ENCODE peak calls at places on chromosome 10, in five cellular contexts. O, W, U, Z and R are unnamed samples.

GRCh38 chr10:42874713-42875387 is 92.3 kb downstream of the BMS1 start:
- DNase-seq in O (no peak), W (no peak), U (no peak), Z (no peak), R (no peak)

GRCh38 chr10:44985175-44985681 is 6.6 kb upstream of the DEPP1 start:
- DNase-seq in O (no peak), W (no peak), U (peak), Z (no peak), R (no peak)

GRCh38 chr10:70693619-70694286 is 21.4 kb downstream of the ADAMTS14 start:
- DNase-seq in O (no peak), W (no peak), U (no peak), Z (no peak), R (no peak)

GRCh38 chr10:68099736-68100135 is 9.6 kb upstream of the MYPN start:
- DNase-seq in O (no peak), W (no peak), U (peak), Z (no peak), R (peak)

GRCh38 chr10:6647811-6648526 is 67.9 kb upstream of the PRKCQ start:
- DNase-seq in O (peak), W (peak), U (peak), Z (peak), R (peak)

GRCh38 chr10:121753726-121754476 is 155.7 kb upstream of the FGFR2 start:
- DNase-seq in O (no peak), W (no peak), U (peak), Z (no peak), R (no peak)

GRCh38 chr10:25097669-25098411 is 77.0 kb upstream of the GPR158 start:
- DNase-seq in O (no peak), W (no peak), U (no peak), Z (no peak), R (peak)

GRCh38 chr10:66788142-66788541 is 137.7 kb upstream of the LRRTM3 start:
- DNase-seq in O (no peak), W (no peak), U (peak), Z (no peak), R (no peak)

GRCh38 chr10:24209946-24210491 is 1.1 kb downstream of the KIAA1217 start:
- DNase-seq in O (no peak), W (no peak), U (peak), Z (no peak), R (peak)

GRCh38 chr10:85902046-85902445 is 464.5 kb downstream of the GRID1 start:
- DNase-seq in O (no peak), W (no peak), U (no peak), Z (no peak), R (no peak)

GRCh38 chr10:29297678-29298077 is 8.8 kb downstream of the LYZL1 start:
- DNase-seq in O (no peak), W (no peak), U (peak), Z (no peak), R (no peak)

GRCh38 chr10:99845837-99846382 is 63.5 kb downstream of the ABCC2 start:
- DNase-seq in O (peak), W (peak), U (peak), Z (peak), R (peak)

GRCh38 chr10:119933179-119933578 is 40.6 kb downstream of the SEC23IP start:
- DNase-seq in O (peak), W (no peak), U (no peak), Z (no peak), R (peak)

GRCh38 chr10:3067045-3067858 is at the start of gene PFKP:
- DNase-seq in O (no peak), W (peak), U (peak), Z (peak), R (no peak)

GRCh38 chr10:33882996-33883395 is 548.5 kb upstream of the NRP1 start:
- DNase-seq in O (no peak), W (no peak), U (no peak), Z (no peak), R (no peak)

GRCh38 chr10:44154956-44155355 is 229.9 kb downstream of the CXCL12 start:
- DNase-seq in O (no peak), W (no peak), U (peak), Z (no peak), R (no peak)

GRCh38 chr10:6033954-6034353 is 28.2 kb downstream of the IL2RA start:
- DNase-seq in O (no peak), W (no peak), U (peak), Z (no peak), R (peak)

GRCh38 chr10:100374137-100374655 is 27.2 kb downstream of the SCD start:
- DNase-seq in O (no peak), W (no peak), U (no peak), Z (no peak), R (no peak)

GRCh38 chr10:44387853-44388251 is 3.0 kb upstream of the CXCL12 start:
- DNase-seq in O (no peak), W (peak), U (no peak), Z (peak), R (no peak)

GRCh38 chr10:18699849-18700554 is 40.8 kb downstream of the ARL5B start:
- DNase-seq in O (no peak), W (no peak), U (no peak), Z (no peak), R (no peak)

GRCh38 chr10:18312385-18313145 is 172.3 kb downstream of the CACNB2 start:
- DNase-seq in O (no peak), W (no peak), U (peak), Z (no peak), R (no peak)

GRCh38 chr10:110076559-110077318 is 69.0 kb downstream of the ADD3 start:
- DNase-seq in O (no peak), W (no peak), U (peak), Z (no peak), R (peak)

GRCh38 chr10:118521415-118522117 is 73.9 kb downstream of the PRLHR start:
- DNase-seq in O (no peak), W (no peak), U (no peak), Z (no peak), R (no peak)

GRCh38 chr10:132904814-132905649 is 37.3 kb downstream of the CFAP46 start:
- DNase-seq in O (no peak), W (no peak), U (no peak), Z (no peak), R (no peak)

GRCh38 chr10:60759181-60759580 is 19.1 kb upstream of the CDK1 start:
- DNase-seq in O (no peak), W (peak), U (no peak), Z (no peak), R (no peak)

GRCh38 chr10:683448-684071 is 5.9 kb downstream of the DIP2C start:
- DNase-seq in O (no peak), W (no peak), U (peak), Z (no peak), R (no peak)
- H4K8ac ChIP-seq in O (no peak), W (no peak), U (no peak), Z (no peak), R (no peak)

GRCh38 chr10:93656155-93656554 is 43.8 kb downstream of the PDE6C start:
- DNase-seq in O (no peak), W (no peak), U (no peak), Z (no peak), R (no peak)
- H2BK12ac ChIP-seq in O (no peak), W (no peak), U (no peak), Z (no peak), R (no peak)

DNA sequence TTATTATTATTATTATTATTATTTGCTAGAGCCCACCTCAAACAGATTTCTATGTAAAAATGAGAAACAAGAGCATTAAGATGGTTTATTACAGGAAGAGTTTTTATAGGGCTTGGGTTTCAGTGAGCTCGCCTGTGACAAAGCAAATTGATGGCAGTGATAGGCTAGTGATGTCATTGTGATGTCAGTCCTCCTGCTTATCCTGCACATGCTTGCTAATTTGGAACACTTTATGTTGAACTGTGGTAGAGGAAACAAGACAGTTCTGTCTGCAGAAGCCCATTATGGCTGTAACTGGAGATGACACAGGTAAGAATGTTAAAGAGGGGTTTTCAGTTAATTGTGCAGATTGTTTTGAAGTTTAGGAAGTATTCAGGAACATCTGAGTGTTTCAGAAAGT is 68.3 kb downstream of the CREM start:
- DNase-seq in O (no peak), W (no peak), U (peak), Z (no peak), R (peak)
- H4K8ac ChIP-seq in O (no peak), W (no peak), U (no peak), Z (no peak), R (no peak)

GRCh38 chr10:88271736-88272135 is 311.4 kb downstream of the RNLS start:
- DNase-seq in O (no peak), W (no peak), U (peak), Z (no peak), R (peak)
- H2BK12ac ChIP-seq in O (no peak), W (no peak), U (no peak), Z (no peak), R (no peak)

GRCh38 chr10:87863102-87863943 is at the start of the genes KLLN and PTEN:
- DNase-seq in O (peak), W (peak), U (peak), Z (peak), R (peak)

GRCh38 chr10:87861034-87861433 is 2.3 kb downstream of the KLLN start:
- DNase-seq in O (no peak), W (no peak), U (peak), Z (no peak), R (no peak)

GRCh38 chr10:87862644-87863101 is 660 bp downstream of the KLLN start:
- DNase-seq in O (no peak), W (no peak), U (no peak), Z (no peak), R (no peak)

GRCh38 chr10:87861566-87861952 is 1.8 kb downstream of the KLLN start:
- DNase-seq in O (no peak), W (no peak), U (peak), Z (peak), R (peak)

DNA sequence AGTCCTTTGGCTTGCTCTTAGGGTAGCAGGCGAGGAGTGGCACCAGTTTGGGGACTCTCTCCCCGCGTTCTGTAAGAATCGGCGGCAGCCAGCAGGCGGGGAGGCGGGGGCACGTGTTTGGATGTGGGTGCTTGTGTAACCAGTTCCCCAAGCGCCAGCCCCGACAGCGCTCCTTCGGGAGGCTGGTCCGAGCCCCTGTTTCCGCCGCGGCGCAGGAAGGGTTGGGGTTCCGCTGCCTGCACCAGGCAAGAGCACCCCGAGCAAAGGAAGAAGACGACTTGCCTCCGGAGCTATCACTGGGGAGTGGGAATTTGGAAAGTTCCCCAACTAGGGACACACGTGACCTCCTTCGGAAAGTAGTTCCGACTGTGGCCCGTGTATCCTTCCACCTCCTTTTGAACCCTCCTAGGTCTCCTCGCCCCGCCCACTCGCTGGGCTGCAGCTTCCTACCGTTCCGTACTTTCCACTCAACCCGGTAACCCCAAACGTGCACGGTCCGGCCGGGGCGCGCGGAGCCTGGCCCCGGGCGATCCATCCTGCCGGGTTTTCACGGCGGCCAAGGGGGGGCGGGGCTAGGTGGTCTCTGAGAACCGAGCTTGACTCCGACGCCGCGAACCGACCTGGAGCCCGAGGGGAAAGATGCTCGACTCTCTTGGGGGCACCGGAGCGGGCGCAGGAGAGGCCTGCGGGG is 1.2 kb downstream of the KLLN start:
- DNase-seq in O (peak), W (peak), U (peak), Z (peak), R (peak)
- H4K8ac ChIP-seq in O (no peak), W (peak), U (peak), Z (no peak), R (peak)

DNA sequence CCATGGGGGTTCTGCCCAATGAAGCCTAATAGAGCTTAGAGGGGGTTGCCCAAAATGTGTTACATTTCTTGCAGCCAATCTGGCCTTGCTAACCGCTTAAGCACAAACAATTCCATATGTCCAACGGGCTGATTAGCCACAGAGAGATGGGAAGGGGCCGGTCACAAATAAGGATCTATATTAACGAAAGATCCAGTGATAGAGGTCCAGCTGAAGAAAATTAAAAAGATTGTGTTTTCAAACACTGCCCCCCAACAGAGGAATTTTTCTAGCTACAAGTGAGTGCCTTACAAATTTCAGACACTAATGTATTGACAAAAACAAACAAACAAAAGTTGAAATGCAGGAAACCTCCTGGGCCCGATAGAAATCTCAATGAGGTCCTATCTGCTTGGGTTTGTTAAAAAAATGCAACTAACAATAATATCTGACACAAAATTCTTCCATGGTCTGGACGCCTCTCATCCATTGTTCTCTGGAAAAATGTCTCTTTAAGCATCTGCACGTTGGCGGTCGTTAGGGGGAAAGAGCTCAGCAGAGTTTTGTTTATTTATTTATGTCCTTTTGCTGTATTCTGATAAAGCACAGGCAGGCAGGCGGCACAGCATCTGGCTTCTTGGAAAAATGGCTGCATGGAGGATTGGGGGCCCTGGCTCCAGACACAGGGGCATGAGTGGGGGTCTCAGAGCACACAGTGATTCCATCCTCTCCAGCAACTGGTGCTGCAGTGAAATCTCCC is 402.0 kb downstream of the RPS24 start:
- DNase-seq in O (no peak), W (no peak), U (no peak), Z (no peak), R (no peak)
- H2BK12ac ChIP-seq in O (no peak), W (no peak), U (peak), Z (no peak), R (peak)

DNA sequence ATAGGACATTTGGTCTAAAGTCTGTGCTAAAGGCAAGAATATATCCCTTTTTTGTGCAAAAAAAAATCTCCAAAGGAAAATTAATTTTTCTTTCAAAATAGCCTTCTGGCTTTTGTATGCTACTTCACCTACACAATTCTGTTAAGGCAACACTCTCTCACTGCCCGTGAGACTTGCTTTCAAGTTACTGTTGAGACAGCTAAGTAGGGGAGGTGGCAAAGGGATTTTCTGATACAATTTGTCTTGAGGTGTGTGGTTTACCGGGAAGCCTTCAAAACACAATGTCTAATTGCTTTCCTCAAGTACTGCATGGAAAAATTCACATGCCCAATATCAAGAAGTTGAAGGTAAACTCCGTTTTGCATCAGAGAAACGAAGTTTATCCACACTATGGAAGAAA is 50.8 kb upstream of the RSU1 start:
- DNase-seq in O (no peak), W (no peak), U (no peak), Z (no peak), R (no peak)
- H4K8ac ChIP-seq in O (no peak), W (no peak), U (no peak), Z (no peak), R (no peak)

GRCh38 chr10:126037946-126038345 is 141.6 kb downstream of the FANK1 start:
- DNase-seq in O (no peak), W (no peak), U (no peak), Z (no peak), R (no peak)
- H2BK12ac ChIP-seq in O (no peak), W (no peak), U (no peak), Z (no peak), R (no peak)

GRCh38 chr10:14820775-14821154 is 17.1 kb downstream of the CDNF start:
- DNase-seq in O (no peak), W (no peak), U (no peak), Z (no peak), R (peak)
- H4K8ac ChIP-seq in O (no peak), W (no peak), U (no peak), Z (no peak), R (no peak)